ENCODE peak calls at places on chromosome 1, in seven cellular contexts. T, B, Z, G, O, F and X are unnamed samples.

GRCh38 chr1:153928776-153929432 is 6.1 kb upstream of the GATAD2B start:
- DNase-seq in O (no peak), G (no peak), F (no peak), Z (peak; percentile 97), B (no peak), T (no peak), X (no peak)

GRCh38 chr1:70353641-70354331 is 736 bp downstream of the ANKRD13C start:
- DNase-seq in F (no peak), G (no peak), O (peak; percentile 39), Z (peak; percentile 27), T (peak; percentile 29), B (peak; percentile 3), X (no peak)

GRCh38 chr1:181113061-181113695 is 24.7 kb downstream of the IER5 start:
- DNase-seq in B (no peak), Z (no peak), O (no peak), F (no peak), T (peak; percentile 89), G (no peak), X (peak; percentile 51)

GRCh38 chr1:164930833-164931232 is 371.8 kb downstream of the PBX1 start:
- DNase-seq in T (no peak), F (no peak), B (no peak), Z (no peak), G (no peak), O (no peak), X (no peak)

GRCh38 chr1:56709269-56709880 is 64.3 kb downstream of the PRKAA2 start:
- DNase-seq in O (peak; percentile 76), Z (peak; percentile 78), F (no peak), T (peak; percentile 68), G (no peak), B (no peak), X (peak; percentile 46)

GRCh38 chr1:226181996-226182714 is 4.4 kb downstream of the ACBD3 start:
- DNase-seq in F (no peak), G (peak; percentile 46), T (peak; percentile 57), O (peak; percentile 61), Z (peak; percentile 53), B (no peak), X (peak; percentile 44)

GRCh38 chr1:244302889-244303609 is 148.7 kb downstream of the ADSS2 start:
- DNase-seq in Z (no peak), G (peak; percentile 50), F (no peak), T (peak; percentile 88), O (no peak), B (no peak), X (peak; percentile 43)

GRCh38 chr1:8095584-8095983 is 69.5 kb upstream of the ERRFI1 start:
- DNase-seq in Z (no peak), G (no peak), O (no peak), T (peak; percentile 59), B (no peak), F (no peak), X (no peak)

GRCh38 chr1:89873250-89873649 is 52.4 kb downstream of the LRRC8D start:
- DNase-seq in T (no peak), B (no peak), F (no peak), O (no peak), Z (no peak), G (no peak), X (no peak)

GRCh38 chr1:59173721-59174120 is 123.2 kb upstream of the FGGY start:
- DNase-seq in F (no peak), O (no peak), Z (no peak), T (peak; percentile 62), G (no peak), B (no peak), X (no peak)

GRCh38 chr1:53314606-53315005 is 13.3 kb downstream of the LRP8 start:
- DNase-seq in B (no peak), G (no peak), T (no peak), F (no peak), O (no peak), Z (no peak), X (no peak)

GRCh38 chr1:7587726-7588456 is 183.2 kb upstream of the VAMP3 start:
- DNase-seq in F (no peak), Z (no peak), T (no peak), G (no peak), O (no peak), B (no peak), X (no peak)

GRCh38 chr1:73839922-73840321 is 358.1 kb downstream of the LRRIQ3 start:
- DNase-seq in Z (no peak), T (peak; percentile 34), F (no peak), O (no peak), G (no peak), B (no peak), X (no peak)

GRCh38 chr1:40404670-40405462 is 31.3 kb downstream of the SMAP2 start:
- DNase-seq in B (no peak), Z (peak; percentile 85), G (no peak), F (no peak), T (peak; percentile 64), O (peak; percentile 84), X (peak; percentile 65)

GRCh38 chr1:40050863-40051262 is 10.3 kb downstream of the CAP1 start:
- DNase-seq in O (no peak), G (no peak), T (no peak), F (no peak), Z (no peak), B (no peak), X (no peak)

GRCh38 chr1:15410223-15410883 is 665 bp downstream of the EFHD2 start:
- DNase-seq in B (no peak), F (no peak), T (no peak), Z (no peak), O (no peak), G (no peak), X (no peak)

GRCh38 chr1:10962483-10962882 is 50.0 kb upstream of the TARDBP start:
- DNase-seq in T (no peak), Z (no peak), F (no peak), O (peak; percentile 30), B (no peak), G (no peak), X (peak; percentile 40)

GRCh38 chr1:115252585-115252984 is 85.5 kb downstream of the NGF start:
- DNase-seq in B (no peak), F (no peak), G (no peak), O (no peak), T (no peak), Z (no peak), X (no peak)

GRCh38 chr1:87963566-87963965 is 634.9 kb downstream of the LMO4 start:
- DNase-seq in T (peak; percentile 96), F (no peak), Z (no peak), G (no peak), O (no peak), B (no peak), X (no peak)

GRCh38 chr1:235077571-235078479 is 50.8 kb downstream of the TOMM20 start:
- DNase-seq in T (no peak), B (peak; percentile 59), F (no peak), G (no peak), O (no peak), Z (no peak), X (no peak)

GRCh38 chr1:171740987-171741871 is 636 bp downstream of the VAMP4 start:
- DNase-seq in F (peak; percentile 1), G (peak; percentile 47), T (peak; percentile 26), Z (peak; percentile 67), O (peak; percentile 78), B (peak; percentile 19), X (peak; percentile 42)

GRCh38 chr1:68623700-68624099 is 126.8 kb upstream of the DEPDC1 start:
- DNase-seq in B (no peak), Z (no peak), F (no peak), G (no peak), T (no peak), O (no peak), X (no peak)

GRCh38 chr1:177959793-177960515 is 9.9 kb downstream of the SEC16B start:
- DNase-seq in T (peak; percentile 48), B (no peak), O (peak; percentile 22), G (no peak), F (no peak), Z (peak; percentile 34), X (peak; percentile 34)

GRCh38 chr1:230355594-230355993 is 70.5 kb downstream of the PGBD5 start:
- DNase-seq in F (no peak), B (no peak), Z (no peak), G (no peak), O (peak; percentile 81), T (no peak), X (no peak)

GRCh38 chr1:160096491-160097116 is 1.8 kb downstream of the IGSF8 start:
- DNase-seq in O (peak; percentile 30), G (no peak), Z (no peak), B (no peak), F (no peak), T (peak; percentile 90), X (peak; percentile 63)

GRCh38 chr1:109792056-109792831 is 28.5 kb upstream of the EPS8L3 start:
- DNase-seq in T (peak; percentile 55), F (peak; percentile 35), B (no peak), G (peak; percentile 67), Z (peak; percentile 75), O (peak; percentile 63), X (no peak)

GRCh38 chr1:222543817-222544216 is 4.1 kb downstream of the HHIPL2 start:
- DNase-seq in Z (no peak), G (no peak), T (no peak), F (no peak), O (no peak), B (no peak), X (no peak)